ENCODE peak calls at places on chromosomes 2 and 18, in eight cellular contexts. Z, B, A, E, J, Y, X and C are unnamed samples.

GRCh38 chr2:83695530-83695929 is 763.5 kb downstream of the SUCLG1 start:
- DNase-seq in B (no peak), A (no peak), Z (no peak), E (no peak), X (no peak), J (no peak), Y (no peak), C (no peak)

GRCh38 chr2:104658149-104658839 is 195.6 kb upstream of the POU3F3 start:
- DNase-seq in Z (no peak), A (no peak), E (peak; percentile 1), J (no peak), X (peak; percentile 64), Y (peak; percentile 35), B (peak; percentile 16), C (peak; percentile 14)

GRCh38 chr2:228318218-228318617 is 136.7 kb upstream of the SPHKAP start:
- DNase-seq in B (peak; percentile 7), X (peak; percentile 38), A (peak; percentile 20), E (peak; percentile 11), Z (no peak), Y (no peak), J (no peak), C (no peak)

GRCh38 chr2:38535745-38536506 is 66.8 kb downstream of the HNRNPLL start:
- DNase-seq in J (peak; percentile 75), E (peak; percentile 77), Z (peak; percentile 70), B (peak; percentile 79), X (peak; percentile 79), Y (peak; percentile 58), A (peak; percentile 53), C (peak; percentile 73)

GRCh38 chr2:129165001-129165400 is 814.5 kb upstream of the RAB6C start:
- DNase-seq in E (no peak), B (peak; percentile 48), X (no peak), Z (no peak), A (peak; percentile 8), J (no peak), Y (no peak), C (no peak)

GRCh38 chr2:121633463-121633862 is 15.8 kb downstream of the CLASP1 start:
- DNase-seq in E (no peak), Z (no peak), J (no peak), B (no peak), Y (no peak), X (peak; percentile 29), A (no peak), C (no peak)

GRCh38 chr18:59954746-59955145 is 55.0 kb downstream of the PMAIP1 start:
- DNase-seq in Z (no peak), Y (no peak), A (peak; percentile 74), J (no peak), B (peak; percentile 25), E (no peak), X (no peak), C (no peak)

GRCh38 chr18:48028716-48029115 is 98.3 kb upstream of the SMAD2 start:
- DNase-seq in E (peak; percentile 57), Z (no peak), X (no peak), B (no peak), J (no peak), Y (no peak), A (peak; percentile 60), C (no peak)

GRCh38 chr2:113068706-113069485 is 1.1 kb downstream of the IL1F10 start:
- DNase-seq in B (no peak), X (no peak), A (peak; percentile 83), J (no peak), Y (no peak), Z (no peak), E (peak; percentile 62), C (no peak)

GRCh38 chr2:216691210-216691741 is 4.1 kb downstream of the IGFBP5 start:
- DNase-seq in Y (peak; percentile 23), A (peak; percentile 58), Z (no peak), J (no peak), B (peak; percentile 82), E (peak; percentile 67), X (peak; percentile 93), C (peak; percentile 52)

GRCh38 chr2:217086038-217086522 is 226.2 kb upstream of the TNP1 start:
- DNase-seq in Y (no peak), J (no peak), E (no peak), X (no peak), A (no peak), Z (no peak), B (peak; percentile 35), C (no peak)

GRCh38 chr2:150476213-150476740 is 11.2 kb downstream of the RND3 start:
- DNase-seq in Y (no peak), X (no peak), B (no peak), A (no peak), Z (no peak), E (no peak), J (no peak), C (no peak)

GRCh38 chr18:74861154-74861553 is 263.5 kb downstream of the ZNF407 start:
- DNase-seq in B (peak; percentile 37), X (no peak), E (no peak), Z (no peak), J (no peak), A (no peak), Y (no peak), C (no peak)

GRCh38 chr2:85058619-85058941 is 74.6 kb upstream of the TCF7L1 start:
- DNase-seq in X (no peak), A (no peak), Z (no peak), E (no peak), Y (no peak), B (no peak), J (no peak), C (no peak)
- H3K27ac ChIP-seq in X (no peak overlapping the region), A (no peak overlapping the region), Z (no peak overlapping the region), E (no peak overlapping the region), Y (no peak overlapping the region), B (peak overlapping the region; percentile 48), J (no peak overlapping the region), C (no peak overlapping the region)

GRCh38 chr2:119485336-119486110 is 38.8 kb downstream of the SCTR start:
- DNase-seq in Y (no peak), J (no peak), X (peak; percentile 73), A (no peak), E (no peak), B (no peak), Z (no peak), C (no peak)
- H3K27ac ChIP-seq in Y (no peak overlapping the region), J (no peak overlapping the region), X (peak overlapping the region; percentile 85), A (no peak overlapping the region), E (no peak overlapping the region), B (no peak overlapping the region), Z (no peak overlapping the region), C (no peak overlapping the region)

GRCh38 chr2:207938886-207939285 is 86.4 kb downstream of the PLEKHM3 start:
- DNase-seq in Y (no peak), J (no peak), X (no peak), A (no peak), B (no peak), E (no peak), Z (no peak), C (no peak)

GRCh38 chr2:207937253-207937652 is 88.1 kb downstream of the PLEKHM3 start:
- DNase-seq in J (no peak), E (no peak), B (no peak), A (no peak), Z (no peak), X (no peak), Y (no peak), C (no peak)

GRCh38 chr2:207938415-207938814 is 86.9 kb downstream of the PLEKHM3 start:
- DNase-seq in X (no peak), Y (no peak), J (no peak), B (no peak), E (no peak), Z (no peak), A (no peak), C (no peak)

GRCh38 chr2:207937818-207938217 is 87.5 kb downstream of the PLEKHM3 start:
- DNase-seq in J (no peak), E (no peak), X (no peak), Y (no peak), B (peak; percentile 44), Z (no peak), A (no peak), C (no peak)

DNA sequence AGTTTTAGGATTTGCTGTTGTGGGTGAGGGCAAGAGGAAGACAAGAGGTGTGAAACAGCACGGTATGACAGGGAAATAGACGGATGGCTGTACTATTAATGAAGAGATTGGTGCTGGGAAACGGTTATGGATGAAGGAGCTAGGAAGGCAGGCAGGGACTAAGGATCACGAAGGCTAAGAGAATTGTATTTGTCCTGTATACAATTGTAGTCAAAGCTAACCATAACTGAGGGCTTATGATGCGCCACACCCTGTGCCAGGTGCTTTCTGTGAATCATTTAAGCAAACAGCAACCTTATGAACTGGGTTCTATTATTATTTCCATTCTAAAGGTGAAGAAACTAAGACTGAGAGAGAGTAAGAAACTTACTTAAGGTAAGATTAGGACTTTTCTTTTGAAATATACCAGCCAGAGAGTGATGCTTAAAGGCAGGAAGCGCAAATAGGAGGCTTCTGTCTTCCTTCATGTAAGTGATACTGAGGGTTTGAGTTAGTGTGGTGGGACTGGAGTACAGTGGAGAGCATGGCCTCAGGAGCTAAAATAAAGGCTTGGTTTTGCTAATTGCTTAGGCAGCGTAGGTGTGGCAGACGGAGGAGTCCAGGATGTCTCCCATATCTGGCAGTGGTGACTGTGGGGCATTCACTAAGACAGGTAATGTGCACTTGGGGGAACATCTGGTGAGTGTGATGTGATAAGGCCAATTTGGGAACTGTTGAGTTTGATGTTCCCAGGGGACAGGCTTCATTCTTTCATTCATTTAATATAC is 85.8 kb downstream of the PLEKHM3 start:
- DNase-seq in A (peak; percentile 52), Y (no peak), J (no peak), Z (no peak), E (peak; percentile 9), X (no peak), B (no peak), C (no peak)
- H3K27ac ChIP-seq in A (no peak overlapping the region), Y (no peak overlapping the region), J (no peak overlapping the region), Z (no peak overlapping the region), E (no peak overlapping the region), X (peak overlapping the region; percentile 63), B (no peak overlapping the region), C (no peak overlapping the region)

DNA sequence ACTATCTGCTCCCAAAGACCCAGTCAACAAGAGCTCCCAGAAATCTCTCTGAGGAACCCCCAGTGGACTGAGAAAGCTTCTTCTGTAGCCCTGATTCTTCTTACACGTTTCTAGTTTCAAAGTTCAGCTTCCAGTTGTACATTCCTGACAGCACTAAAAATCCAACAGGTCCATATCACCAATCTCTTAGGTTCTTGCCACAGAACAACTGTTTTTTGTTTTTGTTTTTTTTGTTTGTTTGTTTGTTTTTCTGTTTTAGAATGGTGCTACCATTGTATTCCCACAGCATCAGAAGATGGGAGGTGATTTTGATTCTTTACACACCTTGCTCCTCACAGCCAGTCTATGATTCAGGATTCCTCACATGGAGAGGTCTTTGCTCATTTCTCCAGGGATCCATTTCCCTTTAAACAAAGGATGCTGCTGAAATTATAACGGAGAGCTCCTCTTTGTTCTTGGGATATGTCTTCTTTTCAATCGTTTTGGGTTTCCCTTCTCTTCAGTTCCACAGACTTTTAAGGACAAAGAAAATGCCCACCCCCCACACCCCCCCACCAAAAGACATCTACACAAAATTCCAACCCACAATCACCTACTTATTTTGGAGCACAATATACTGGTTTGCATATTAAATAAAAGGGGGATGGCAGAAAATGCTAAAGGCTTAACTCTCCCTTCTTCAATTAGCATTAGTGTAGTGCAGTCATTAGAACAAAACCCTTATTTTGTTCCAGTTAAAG is 56.1 kb upstream of the COBLL1 start:
- DNase-seq in Z (no peak), B (no peak), Y (no peak), X (no peak), A (no peak), E (no peak), J (no peak), C (no peak)
- H3K27ac ChIP-seq in Z (no peak overlapping the region), B (no peak overlapping the region), Y (no peak overlapping the region), X (no peak overlapping the region), A (no peak overlapping the region), E (peak overlapping the region; percentile 59), J (no peak overlapping the region), C (no peak overlapping the region)